ENCODE peak calls at places on chromosomes 11 and 22, in six cellular contexts. Y, D, N, A, Q and I are unnamed samples.

GRCh38 chr11:84212467-84213390 is 926.6 kb upstream of the CCDC90B start:
- DNase-seq in Y (no peak), D (no peak), N (no peak), A (no peak), Q (no peak), I (no peak)

GRCh38 chr11:70159612-70160570 is 43.2 kb upstream of the FADD start:
- DNase-seq in Y (peak), D (no peak), N (no peak), A (peak), Q (no peak), I (no peak)

GRCh38 chr11:34067383-34068065 is 16.0 kb downstream of the CAPRIN1 start:
- DNase-seq in Y (no peak), D (no peak), N (no peak), A (no peak), Q (no peak), I (no peak)

GRCh38 chr11:65553301-65554001 is 4.7 kb downstream of the LTBP3 start:
- DNase-seq in Y (no peak), D (peak), N (no peak), A (no peak), Q (no peak), I (no peak)

GRCh38 chr22:31719850-31720471 is 30.0 kb downstream of the PRR14L start:
- DNase-seq in Y (no peak), D (no peak), N (no peak), A (no peak), Q (no peak), I (no peak)

GRCh38 chr11:111388842-111389241 is 9.8 kb upstream of the POU2AF1 start:
- DNase-seq in Y (peak), D (no peak), N (no peak), A (no peak), Q (no peak), I (no peak)

GRCh38 chr11:79675081-79675480 is 234.3 kb upstream of the TENM4 start:
- DNase-seq in Y (no peak), D (no peak), N (no peak), A (no peak), Q (no peak), I (no peak)

GRCh38 chr11:122633219-122633829 is 22.2 kb upstream of the UBASH3B start:
- DNase-seq in Y (peak), D (no peak), N (no peak), A (no peak), Q (peak), I (no peak)